ENCODE peak calls at places on chromosomes 3 and 15, in six cellular contexts. V is GM12878, K is K562, X is HepG2, U is HCT116, C is H1. W is an unnamed sample.

GRCh38 chr3:23867400-23867799 is 49.4 kb downstream of the NKIRAS1 start:
- DNase-seq in V (no peak), K (no peak), X (no peak), U (no peak), C (no peak), W (no peak)

GRCh38 chr15:43776101-43776717 is 557 bp downstream of the ELL3 start:
- DNase-seq in V (peak), K (no peak), X (no peak), U (no peak), C (peak), W (no peak)

GRCh38 chr3:67064105-67064504 is 66.0 kb downstream of the KBTBD8 start:
- DNase-seq in V (no peak), K (no peak), X (no peak), U (no peak), C (no peak), W (no peak)

GRCh38 chr3:61624300-61624699 is 62.9 kb downstream of the PTPRG start:
- DNase-seq in V (no peak), K (no peak), X (no peak), U (no peak), C (no peak), W (no peak)

GRCh38 chr3:42685363-42685881 is at the start of gene KLHL40:
- DNase-seq in V (no peak), K (no peak), X (no peak), U (no peak), C (no peak), W (no peak)

GRCh38 chr3:9224490-9224889 is 25.0 kb downstream of the SRGAP3 start:
- DNase-seq in V (peak), K (no peak), X (no peak), U (no peak), C (no peak), W (no peak)

GRCh38 chr15:43920815-43921214 is 94.0 kb downstream of the WDR76 start:
- DNase-seq in V (no peak), K (no peak), X (no peak), U (no peak), C (no peak), W (no peak)

GRCh38 chr15:66833372-66833771 is 131.3 kb downstream of the SMAD6 start:
- DNase-seq in V (no peak), K (no peak), X (no peak), U (no peak), C (no peak), W (no peak)

GRCh38 chr3:181302960-181303359 is 313.4 kb upstream of the DNAJC19 start:
- DNase-seq in V (no peak), K (no peak), X (no peak), U (no peak), C (no peak), W (no peak)

GRCh38 chr15:25790003-25790660 is 73.0 kb downstream of the ATP10A start:
- DNase-seq in V (no peak), K (no peak), X (no peak), U (no peak), C (no peak), W (no peak)

GRCh38 chr3:13113346-13114335 is 40.4 kb upstream of the IQSEC1 start:
- DNase-seq in V (no peak), K (no peak), X (no peak), U (no peak), C (no peak), W (no peak)

GRCh38 chr3:153259956-153260355 is 97.9 kb downstream of the RAP2B start:
- DNase-seq in V (no peak), K (no peak), X (no peak), U (no peak), C (no peak), W (no peak)

GRCh38 chr3:71258526-71258925 is 325.0 kb downstream of the FOXP1 start:
- DNase-seq in V (no peak), K (no peak), X (peak), U (no peak), C (no peak), W (no peak)

GRCh38 chr15:91316123-91316522 is 216.1 kb downstream of the SV2B start:
- DNase-seq in V (no peak), K (no peak), X (no peak), U (no peak), C (no peak), W (no peak)

GRCh38 chr15:86916671-86917450 is 837.2 kb downstream of the AGBL1 start:
- DNase-seq in V (no peak), K (no peak), X (no peak), U (no peak), C (no peak), W (no peak)

GRCh38 chr15:99059010-99059981 is 45.6 kb upstream of the SYNM start:
- DNase-seq in V (no peak), K (peak), X (peak), U (peak), C (peak), W (peak)

GRCh38 chr3:124209426-124209825 is 217.5 kb upstream of the ROPN1 start:
- DNase-seq in V (no peak), K (no peak), X (no peak), U (no peak), C (no peak), W (no peak)

GRCh38 chr15:53695365-53695764 is 64.1 kb downstream of the WDR72 start:
- DNase-seq in V (no peak), K (no peak), X (no peak), U (no peak), C (no peak), W (no peak)

GRCh38 chr15:71136159-71137137 is 21.2 kb downstream of the THSD4 start:
- DNase-seq in V (no peak), K (no peak), X (no peak), U (no peak), C (no peak), W (peak)

GRCh38 chr3:170730071-170730812 is 139.8 kb downstream of the RPL22L1 start:
- DNase-seq in V (no peak), K (peak), X (no peak), U (no peak), C (no peak), W (no peak)

GRCh38 chr3:183178833-183179549 is 16.5 kb upstream of the LAMP3 start:
- DNase-seq in V (no peak), K (peak), X (no peak), U (no peak), C (peak), W (no peak)

GRCh38 chr3:168054447-168054846 is 41.3 kb downstream of the GOLIM4 start:
- DNase-seq in V (no peak), K (no peak), X (no peak), U (no peak), C (no peak), W (no peak)

GRCh38 chr3:55690746-55691540 is 203.8 kb upstream of the WNT5A start:
- DNase-seq in V (peak), K (no peak), X (no peak), U (no peak), C (peak), W (peak)

GRCh38 chr3:184227481-184227935 is 1.9 kb upstream of the VWA5B2 start:
- DNase-seq in V (no peak), K (peak), X (peak), U (no peak), C (peak), W (no peak)

GRCh38 chr15:72532991-72533601 is 59.0 kb downstream of the ARIH1 start:
- DNase-seq in V (no peak), K (no peak), X (peak), U (no peak), C (no peak), W (no peak)

GRCh38 chr15:99925661-99926461 is 192.6 kb upstream of the LYSMD4 start:
- DNase-seq in V (no peak), K (peak), X (no peak), U (peak), C (peak), W (peak)

GRCh38 chr3:129992781-129993180 is 18.3 kb downstream of the TRH start:
- DNase-seq in V (no peak), K (peak), X (peak), U (no peak), C (peak), W (no peak)

GRCh38 chr3:36944641-36945270 is at the start of gene TRANK1:
- DNase-seq in V (no peak), K (no peak), X (no peak), U (no peak), C (peak), W (no peak)

GRCh38 chr3:45486136-45486535 is 97.8 kb downstream of the LARS2 start:
- DNase-seq in V (no peak), K (no peak), X (no peak), U (no peak), C (no peak), W (no peak)

GRCh38 chr15:42156266-42156922 is at the start of gene PLA2G4F:
- DNase-seq in V (no peak), K (no peak), X (no peak), U (no peak), C (no peak), W (no peak)

GRCh38 chr3:172868565-172869172 is 118.1 kb downstream of the ECT2 start:
- DNase-seq in V (no peak), K (no peak), X (no peak), U (no peak), C (no peak), W (no peak)

GRCh38 chr15:52331490-52332240 is 36.1 kb upstream of the MYO5C start:
- DNase-seq in V (peak), K (peak), X (peak), U (peak), C (no peak), W (no peak)

GRCh38 chr15:77580991-77581682 is 51.6 kb downstream of the LINGO1 start:
- DNase-seq in V (no peak), K (no peak), X (no peak), U (no peak), C (no peak), W (no peak)

GRCh38 chr3:148360046-148360445 is 337.7 kb upstream of the AGTR1 start:
- DNase-seq in V (no peak), K (no peak), X (no peak), U (no peak), C (no peak), W (no peak)

GRCh38 chr3:42270561-42270960 is 4.6 kb upstream of the CCK start:
- DNase-seq in V (no peak), K (no peak), X (no peak), U (no peak), C (no peak), W (no peak)

DNA sequence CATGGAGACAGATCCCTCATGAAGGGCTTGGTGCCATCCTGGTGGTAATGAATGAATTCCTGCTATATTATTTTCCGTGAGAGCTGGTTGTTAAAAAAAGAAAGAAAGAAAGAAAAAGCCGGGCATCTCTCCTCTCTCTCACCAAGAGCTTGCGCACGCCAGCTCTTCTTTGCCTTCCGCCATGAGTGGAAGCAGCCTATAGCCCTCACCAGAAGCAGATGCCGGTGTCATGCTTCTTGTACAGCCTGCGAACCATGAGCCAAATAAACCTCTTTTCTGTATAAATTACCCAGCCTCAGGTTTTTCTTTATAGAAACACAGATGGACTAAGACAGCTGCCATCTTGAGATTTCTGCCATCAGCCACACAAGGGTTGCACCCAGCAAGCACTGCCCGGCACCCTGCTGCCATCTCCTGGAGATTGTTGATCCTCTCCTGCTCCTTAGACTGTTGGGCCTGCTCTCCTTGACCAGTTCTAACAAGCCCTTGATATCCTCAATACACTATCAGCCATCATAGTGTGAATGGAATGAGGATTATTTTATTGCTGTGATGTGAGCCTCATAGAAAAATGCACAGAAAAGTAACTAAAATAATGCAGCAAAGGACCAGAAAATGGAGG is 3.5 kb upstream of the AHSG start:
- DNase-seq in V (no peak), K (peak), X (no peak), U (peak), C (no peak), W (no peak)
- TF ChIP-seq ZNF274 in V (no peak), K (no peak), X (no peak), U (no peak), C (no peak), W (no peak)

GRCh38 chr3:27883266-27883665 is 161.1 kb upstream of the EOMES start:
- DNase-seq in V (no peak), K (no peak), X (no peak), U (no peak), C (no peak), W (no peak)
- TF ChIP-seq ZNF274 in V (no peak), K (no peak), X (no peak), U (no peak), C (no peak), W (no peak)

DNA sequence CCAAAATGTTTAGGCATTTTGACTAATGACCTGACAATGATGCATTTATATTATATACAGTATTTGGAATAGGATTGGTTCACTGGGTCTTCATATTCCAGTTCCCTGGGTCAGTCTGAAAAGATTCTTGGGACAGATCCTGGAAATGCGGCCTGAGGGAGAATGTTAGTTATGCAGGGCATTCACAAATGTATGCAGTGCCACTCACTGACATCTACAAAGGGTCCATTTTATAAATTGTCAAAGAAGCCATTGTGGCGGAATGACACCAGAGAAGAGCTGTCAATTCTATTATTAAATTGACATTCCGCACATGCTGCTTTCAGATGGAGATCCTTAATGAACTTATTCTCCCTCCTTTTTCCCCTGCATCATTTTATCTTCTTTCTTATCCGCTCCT is 176.6 kb downstream of the VGLL3 start:
- DNase-seq in V (no peak), K (no peak), X (no peak), U (no peak), C (no peak), W (no peak)
- TF ChIP-seq ZNF274 in V (no peak), K (no peak), X (no peak), U (no peak), C (no peak), W (no peak)

DNA sequence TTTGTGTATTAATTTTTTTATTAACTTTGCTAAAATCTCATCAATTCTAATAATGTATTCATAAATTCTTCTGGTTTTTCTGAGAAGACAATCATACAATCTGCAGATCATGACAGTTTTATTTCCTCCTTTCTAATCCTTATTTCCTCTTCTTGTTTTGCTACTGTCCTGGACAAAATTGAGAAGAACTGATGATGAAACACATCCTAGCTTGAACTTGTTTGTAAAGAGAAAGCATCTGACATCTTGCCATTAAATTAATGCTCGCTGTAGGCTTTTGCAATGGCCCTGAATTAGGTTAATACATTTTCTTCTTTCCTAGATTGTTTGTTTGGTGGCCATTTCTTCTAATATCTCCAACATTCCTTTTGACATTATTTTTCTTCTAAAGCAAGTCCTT is 110.9 kb upstream of the TPM1 start:
- DNase-seq in V (no peak), K (no peak), X (no peak), U (no peak), C (no peak), W (no peak)
- TF ChIP-seq ZNF274 in V (no peak), K (no peak), X (no peak), U (no peak), C (no peak), W (no peak)

GRCh38 chr3:10344147-10344943 is 23.4 kb upstream of the SEC13 start:
- DNase-seq in V (no peak), K (peak), X (no peak), U (no peak), C (peak), W (peak)
- TF ChIP-seq ZNF274 in V (no peak), K (no peak), X (no peak), U (no peak), C (no peak), W (no peak)

GRCh38 chr15:84740691-84741090 is 7.7 kb upstream of the ZNF592 start:
- DNase-seq in V (no peak), K (no peak), X (no peak), U (no peak), C (no peak), W (no peak)

GRCh38 chr15:84734794-84735479 is 13.5 kb upstream of the ZNF592 start:
- DNase-seq in V (peak), K (peak), X (peak), U (peak), C (peak), W (peak)

GRCh38 chr15:84731774-84732173 is 15.8 kb upstream of the SEC11A start:
- DNase-seq in V (no peak), K (no peak), X (no peak), U (no peak), C (no peak), W (no peak)

GRCh38 chr15:84737005-84737404 is 11.4 kb upstream of the ZNF592 start:
- DNase-seq in V (no peak), K (no peak), X (no peak), U (no peak), C (no peak), W (no peak)

GRCh38 chr15:84736375-84736774 is 12.0 kb upstream of the ZNF592 start:
- DNase-seq in V (peak), K (no peak), X (no peak), U (no peak), C (no peak), W (no peak)
- TF ChIP-seq ZNF274 in V (no peak), K (no peak), X (no peak), U (no peak), C (no peak), W (no peak)

DNA sequence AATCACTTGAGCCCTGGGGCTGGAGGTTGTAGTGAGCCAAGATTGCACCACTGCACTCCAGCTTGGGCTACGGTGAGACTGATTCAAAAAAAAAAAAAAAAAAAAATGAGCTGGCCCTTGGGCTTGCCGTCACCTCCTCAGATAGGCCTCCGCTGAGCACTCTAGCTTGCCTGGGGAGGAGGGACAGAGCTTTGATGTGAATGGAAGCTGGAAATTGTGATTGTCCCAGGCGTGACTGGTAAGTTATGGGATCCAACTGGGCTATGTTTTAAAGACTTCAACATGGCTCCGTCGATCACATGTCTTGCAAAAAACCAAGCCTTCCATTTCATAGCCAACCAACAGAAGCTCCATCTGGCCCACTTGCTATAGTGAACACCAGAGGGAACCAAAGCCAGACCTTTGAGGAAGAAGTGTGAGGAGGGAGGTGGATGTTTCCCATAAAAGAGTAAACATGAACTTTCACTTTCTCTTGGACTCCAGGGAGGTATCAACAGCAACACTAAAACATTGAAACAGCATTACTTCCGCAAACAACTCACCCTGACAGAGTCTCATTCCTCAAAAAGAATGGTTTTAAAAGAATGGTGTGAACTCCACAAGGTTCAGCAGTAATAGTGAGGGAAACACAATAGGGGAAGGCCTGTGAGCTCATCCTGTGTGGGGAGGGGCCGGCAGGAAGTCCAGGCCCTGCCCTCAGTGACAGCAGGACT is 59.3 kb upstream of the IL12A start:
- DNase-seq in V (no peak), K (peak), X (peak), U (no peak), C (no peak), W (no peak)
- TF ChIP-seq ZNF274 in V (no peak), K (no peak), X (no peak), U (no peak), C (no peak), W (no peak)

GRCh38 chr3:119628390-119628789 is 30.7 kb downstream of the PLA1A start:
- DNase-seq in V (peak), K (no peak), X (no peak), U (no peak), C (no peak), W (no peak)
- TF ChIP-seq ZNF274 in V (no peak), K (no peak), X (no peak), U (no peak), C (no peak), W (no peak)

GRCh38 chr15:68201879-68202261 is 3.3 kb downstream of the CALML4 start:
- DNase-seq in V (no peak), K (no peak), X (no peak), U (no peak), C (no peak), W (no peak)
- TF ChIP-seq ZNF274 in V (no peak), K (no peak), X (no peak), U (no peak), C (no peak), W (no peak)

GRCh38 chr3:72996121-72996472 is 514 bp upstream of the PPP4R2 start:
- DNase-seq in V (no peak), K (no peak), X (no peak), U (no peak), C (no peak), W (no peak)
- TF ChIP-seq ZNF274 in V (no peak), K (no peak), X (no peak), U (no peak), C (no peak), W (no peak)